ENCODE peak calls at places on chromosomes 7 and 10, in four cellular contexts. R, O, W and J are unnamed samples.

GRCh38 chr7:139623518-139623917 is 100.0 kb downstream of the CLEC2L start:
- DNase-seq in O (peak), R (no peak), W (no peak), J (no peak)

GRCh38 chr10:118080817-118081216 is 34.1 kb upstream of the RAB11FIP2 start:
- DNase-seq in R (no peak), W (no peak), O (no peak), J (no peak)

GRCh38 chr10:94183666-94184264 is 179.0 kb downstream of the NOC3L start:
- DNase-seq in O (no peak), W (no peak), R (no peak), J (no peak)

GRCh38 chr7:127189885-127190284 is 62.9 kb downstream of the GRM8 start:
- DNase-seq in W (no peak), R (no peak), O (no peak), J (no peak)

GRCh38 chr7:92916751-92917369 is 80.5 kb upstream of the CDK6 start:
- DNase-seq in R (peak), O (no peak), W (no peak), J (no peak)

GRCh38 chr7:37247881-37248280 is 200.8 kb downstream of the ELMO1 start:
- DNase-seq in R (no peak), W (no peak), O (no peak), J (no peak)

GRCh38 chr10:71850021-71850744 is 868 bp downstream of the PSAP start:
- DNase-seq in W (no peak), R (no peak), O (no peak), J (no peak)

GRCh38 chr7:128215739-128216138 is 25.3 kb upstream of the LEP start:
- DNase-seq in W (no peak), R (no peak), O (no peak), J (no peak)

GRCh38 chr7:48087349-48087748 is 1.7 kb upstream of the UPP1 start:
- DNase-seq in W (no peak), R (no peak), O (no peak), J (peak)

GRCh38 chr7:15889501-15889900 is 203.0 kb upstream of the MEOX2 start:
- DNase-seq in O (no peak), W (no peak), R (peak), J (no peak)

GRCh38 chr7:30789334-30789711 is 18.1 kb downstream of the MINDY4 start:
- DNase-seq in R (no peak), W (no peak), O (no peak), J (no peak)

GRCh38 chr7:123637203-123637602 is 18.5 kb upstream of the LMOD2 start:
- DNase-seq in R (no peak), W (no peak), O (no peak), J (no peak)

GRCh38 chr7:151658778-151659177 is 139.1 kb upstream of the RHEB start:
- DNase-seq in W (no peak), R (no peak), O (no peak), J (no peak)

GRCh38 chr10:49037187-49037586 is 78.1 kb downstream of the VSTM4 start:
- DNase-seq in O (peak), R (peak), W (no peak), J (no peak)

GRCh38 chr7:77799078-77799964 is 748 bp downstream of the PHTF2 start:
- DNase-seq in R (peak), W (no peak), O (peak), J (no peak)

GRCh38 chr7:31744294-31744874 is 57.4 kb downstream of the PPP1R17 start:
- DNase-seq in O (peak), R (peak), W (no peak), J (peak)

GRCh38 chr10:85003083-85003482 is 674.7 kb downstream of the CCSER2 start:
- DNase-seq in O (no peak), R (no peak), W (no peak), J (no peak)

GRCh38 chr7:55438085-55438764 is 73.1 kb downstream of the LANCL2 start:
- DNase-seq in O (no peak), R (no peak), W (no peak), J (no peak)

GRCh38 chr7:921071-921461 is 33.4 kb downstream of the ADAP1 start:
- DNase-seq in R (no peak), O (no peak), W (no peak), J (no peak)

GRCh38 chr7:21028990-21029337 is 242.3 kb upstream of the SP8 start:
- DNase-seq in R (no peak), W (no peak), O (no peak), J (no peak)

GRCh38 chr10:18005781-18006456 is 54.2 kb downstream of the SLC39A12 start:
- DNase-seq in W (no peak), O (no peak), R (no peak), J (no peak)

GRCh38 chr7:130957140-130957513 is 223.1 kb upstream of the KLF14 start:
- DNase-seq in O (no peak), R (no peak), W (no peak), J (no peak)

GRCh38 chr10:65571011-65571570 is 1354.7 kb upstream of the LRRTM3 start:
- DNase-seq in W (no peak), R (peak), O (no peak), J (no peak)

GRCh38 chr10:122402548-122403131 is 28.1 kb downstream of the PLEKHA1 start:
- DNase-seq in W (no peak), R (no peak), O (no peak), J (no peak)

GRCh38 chr10:71777213-71777985 is 4.1 kb upstream of the VSIR start:
- DNase-seq in O (no peak), R (no peak), W (no peak), J (no peak)

GRCh38 chr7:26278769-26279168 is 12.9 kb upstream of the SNX10 start:
- DNase-seq in R (peak), O (peak), W (no peak), J (no peak)

GRCh38 chr7:130662426-130662825 is 6.1 kb downstream of the COPG2 start:
- DNase-seq in R (no peak), O (no peak), W (no peak), J (no peak)

GRCh38 chr7:3942778-3943177 is 641.7 kb downstream of the SDK1 start:
- DNase-seq in R (no peak), O (no peak), W (no peak), J (no peak)

GRCh38 chr7:51569581-51569980 is 253.0 kb upstream of the COBL start:
- DNase-seq in O (no peak), R (no peak), W (no peak), J (no peak)

GRCh38 chr10:124075116-124075955 is 18.1 kb downstream of the CHST15 start:
- DNase-seq in R (no peak), O (no peak), W (no peak), J (no peak)
- TF ChIP-seq EGR1 in R (no peak), O (no peak), W (no peak), J (no peak)

GRCh38 chr10:110643670-110644597 is at the start of gene RBM20:
- DNase-seq in R (no peak), O (peak), W (no peak), J (no peak)
- TF ChIP-seq SRF in R (no peak), O (no peak), W (no peak), J (no peak)

DNA sequence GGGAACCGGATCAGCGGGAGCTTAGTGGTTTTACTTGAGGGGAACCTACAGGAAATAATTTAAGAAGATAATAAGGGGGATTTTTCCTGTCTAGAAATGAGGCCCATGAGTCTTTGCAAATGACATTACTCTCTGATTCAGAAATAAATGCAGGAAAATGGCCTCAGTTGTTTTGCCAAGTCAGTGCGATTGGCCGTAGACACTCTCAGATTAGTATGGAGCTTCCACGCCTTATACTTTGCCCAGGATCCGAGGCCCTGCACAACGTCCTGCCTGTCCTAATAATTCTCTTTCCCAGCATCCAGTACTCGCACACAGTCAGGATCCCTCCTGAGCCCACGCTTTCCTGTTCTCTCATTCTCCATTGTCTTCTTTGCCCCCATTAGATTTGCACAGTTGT is 86.3 kb upstream of the LYZL1 start:
- DNase-seq in O (no peak), W (no peak), R (no peak), J (no peak)
- TF ChIP-seq EGR1 in O (no peak), W (no peak), R (no peak), J (no peak)

GRCh38 chr10:88460601-88461000 is 122.5 kb downstream of the RNLS start:
- DNase-seq in R (no peak), W (no peak), O (no peak), J (no peak)

GRCh38 chr10:88461426-88461825 is 121.7 kb downstream of the RNLS start:
- DNase-seq in R (no peak), O (no peak), W (no peak), J (no peak)

GRCh38 chr10:88457680-88458079 is 125.4 kb downstream of the RNLS start:
- DNase-seq in O (no peak), R (no peak), W (no peak), J (no peak)

GRCh38 chr10:88458209-88458608 is 124.9 kb downstream of the RNLS start:
- DNase-seq in R (no peak), O (no peak), W (no peak), J (no peak)

DNA sequence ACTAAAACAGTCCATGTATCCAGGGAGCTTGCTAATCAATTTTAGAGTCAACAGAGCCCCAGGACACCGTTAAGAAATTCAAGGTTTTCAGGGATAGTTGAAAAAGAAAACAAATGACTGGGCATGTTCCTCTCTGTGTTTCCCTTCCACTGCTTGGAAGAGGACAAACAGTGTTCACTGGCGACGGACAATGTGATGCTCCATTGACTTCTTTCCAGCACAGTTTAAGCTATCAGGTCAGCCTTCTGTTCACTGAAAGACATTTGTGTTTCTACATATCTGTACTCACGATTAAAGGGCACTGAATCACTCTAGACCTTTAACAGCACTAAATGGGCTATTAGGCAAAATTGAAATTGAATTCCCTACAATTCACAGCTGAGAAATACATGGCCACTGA is 123.6 kb downstream of the RNLS start:
- DNase-seq in O (no peak), W (no peak), R (no peak), J (no peak)
- TF ChIP-seq SRF in O (no peak), W (no peak), R (no peak), J (no peak)